ENCODE peak calls at places on chromosomes 3 and 15, in seven cellular contexts. One of them, this sample, is unnamed. For H3K36me3, the result is how much of the 10 kb centered on the place peaks cover.

GRCh38 chr3:110495201-110495927 is 576.3 kb upstream of the NECTIN3 start:
- DNase-seq in hepatocyte: no peak
- DNase-seq in HepG2: no peak
- DNase-seq in PC-3: peak
- DNase-seq in neural progenitor cell: no peak
- DNase-seq in IMR-90: no peak
- DNase-seq in endothelial cell of umbilical vein: no peak
- DNase-seq in this sample: no peak

GRCh38 chr15:58741032-58741431 is 8.5 kb downstream of the ADAM10 start:
- DNase-seq in IMR-90: no peak
- DNase-seq in neural progenitor cell: no peak
- DNase-seq in PC-3: no peak
- DNase-seq in HepG2: no peak
- DNase-seq in hepatocyte: no peak
- DNase-seq in endothelial cell of umbilical vein: no peak
- DNase-seq in this sample: no peak

GRCh38 chr3:193997228-193998192 is 138.4 kb upstream of the HES1 start:
- DNase-seq in neural progenitor cell: no peak
- DNase-seq in HepG2: no peak
- DNase-seq in PC-3: no peak
- DNase-seq in endothelial cell of umbilical vein: no peak
- DNase-seq in hepatocyte: no peak
- DNase-seq in IMR-90: no peak
- DNase-seq in this sample: no peak

GRCh38 chr3:44468572-44469520 is 8.6 kb downstream of the ZNF445 start:
- DNase-seq in hepatocyte: no peak
- DNase-seq in HepG2: no peak
- DNase-seq in IMR-90: peak
- DNase-seq in PC-3: peak
- DNase-seq in endothelial cell of umbilical vein: no peak
- DNase-seq in neural progenitor cell: no peak
- DNase-seq in this sample: no peak

GRCh38 chr3:122123885-122124284 is 59.6 kb upstream of the CASR start:
- DNase-seq in endothelial cell of umbilical vein: no peak
- DNase-seq in hepatocyte: no peak
- DNase-seq in PC-3: no peak
- DNase-seq in neural progenitor cell: no peak
- DNase-seq in HepG2: no peak
- DNase-seq in IMR-90: no peak
- DNase-seq in this sample: no peak

GRCh38 chr15:78915341-78916087 is 29.3 kb downstream of the CTSH start:
- DNase-seq in neural progenitor cell: no peak
- DNase-seq in PC-3: no peak
- DNase-seq in IMR-90: no peak
- DNase-seq in hepatocyte: no peak
- DNase-seq in HepG2: no peak
- DNase-seq in endothelial cell of umbilical vein: no peak
- DNase-seq in this sample: no peak

GRCh38 chr3:171755015-171755589 is 55.2 kb downstream of the PLD1 start:
- DNase-seq in HepG2: no peak
- DNase-seq in neural progenitor cell: no peak
- DNase-seq in PC-3: no peak
- DNase-seq in IMR-90: no peak
- DNase-seq in hepatocyte: no peak
- DNase-seq in endothelial cell of umbilical vein: no peak
- DNase-seq in this sample: no peak

GRCh38 chr3:42884324-42884723 is 8.6 kb upstream of the CYP8B1 start:
- DNase-seq in IMR-90: no peak
- DNase-seq in PC-3: peak
- DNase-seq in HepG2: peak
- DNase-seq in neural progenitor cell: no peak
- DNase-seq in hepatocyte: no peak
- DNase-seq in endothelial cell of umbilical vein: no peak
- DNase-seq in this sample: no peak

GRCh38 chr3:124057453-124057852 is 65.5 kb upstream of the ROPN1 start:
- DNase-seq in neural progenitor cell: no peak
- DNase-seq in endothelial cell of umbilical vein: no peak
- DNase-seq in PC-3: no peak
- DNase-seq in hepatocyte: no peak
- DNase-seq in HepG2: no peak
- DNase-seq in IMR-90: no peak
- DNase-seq in this sample: no peak

GRCh38 chr15:58369261-58369699 is 62.5 kb upstream of the LIPC start:
- DNase-seq in IMR-90: peak
- DNase-seq in PC-3: peak
- DNase-seq in neural progenitor cell: no peak
- DNase-seq in HepG2: peak
- DNase-seq in hepatocyte: no peak
- DNase-seq in endothelial cell of umbilical vein: no peak
- DNase-seq in this sample: no peak

DNA sequence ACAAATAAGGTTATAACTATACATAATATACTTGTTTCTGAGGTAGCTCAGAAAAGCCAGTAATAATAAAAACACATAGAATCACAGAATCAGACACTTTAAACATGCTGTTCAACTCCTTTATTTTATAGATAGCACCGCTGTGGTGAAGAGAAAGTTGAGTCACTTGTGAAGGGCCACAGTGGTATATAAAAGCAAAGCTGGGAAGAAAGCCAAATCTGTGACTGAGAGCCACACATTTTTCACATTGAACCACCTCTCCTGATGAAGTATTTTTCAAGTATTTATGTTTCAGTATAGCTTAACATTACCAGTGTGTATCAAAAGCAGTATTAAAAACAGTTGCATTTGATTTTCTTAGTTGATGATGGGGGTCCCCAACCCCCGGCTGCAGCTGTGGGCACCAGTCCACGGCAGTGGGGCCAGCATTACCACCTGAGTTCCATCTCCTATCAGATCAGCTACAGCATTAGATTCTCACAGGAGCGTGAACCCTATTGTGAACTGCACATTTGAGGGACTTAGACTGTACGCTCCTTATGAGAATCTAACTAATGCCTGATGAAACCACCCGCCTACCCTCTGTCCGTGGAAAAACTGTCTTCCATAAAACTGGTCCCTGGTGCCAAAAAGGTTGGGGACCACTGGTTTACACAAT is 46.2 kb downstream of the TBL1XR1 start:
- DNase-seq in HepG2: peak
- DNase-seq in hepatocyte: peak
- DNase-seq in IMR-90: peak
- DNase-seq in endothelial cell of umbilical vein: peak
- DNase-seq in PC-3: peak
- DNase-seq in neural progenitor cell: no peak
- DNase-seq in this sample: no peak
- H3K4me2 ChIP-seq in HepG2: peak
- H3K4me2 ChIP-seq in hepatocyte: peak
- H3K4me2 ChIP-seq in IMR-90: peak
- H3K4me2 ChIP-seq in endothelial cell of umbilical vein: peak
- H3K4me2 ChIP-seq in PC-3: peak
- H3K4me2 ChIP-seq in neural progenitor cell: peak
- H3K4me2 ChIP-seq in this sample: peak

DNA sequence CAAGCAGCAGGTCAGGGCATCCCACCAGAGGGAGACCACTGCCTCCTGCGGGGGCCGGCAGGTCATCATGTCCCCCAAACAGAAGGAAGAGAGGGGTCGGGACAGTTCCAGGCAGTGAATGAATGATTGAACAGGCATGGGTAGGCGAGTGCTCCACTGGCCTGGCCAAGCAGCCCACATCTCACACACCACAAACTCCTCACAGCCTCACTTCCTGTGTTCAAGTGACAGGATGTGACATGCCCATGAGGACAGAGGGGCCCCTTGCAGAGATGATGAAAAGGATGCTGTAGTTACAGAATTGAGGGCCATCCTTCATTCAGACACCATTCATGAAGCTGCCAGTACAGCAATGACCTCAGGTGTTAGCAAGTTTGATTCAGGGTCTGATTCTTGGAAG is 3.7 kb downstream of the IQSEC1 start:
- DNase-seq in PC-3: no peak
- DNase-seq in neural progenitor cell: no peak
- DNase-seq in hepatocyte: no peak
- DNase-seq in IMR-90: no peak
- DNase-seq in HepG2: no peak
- DNase-seq in endothelial cell of umbilical vein: no peak
- DNase-seq in this sample: peak
- H3K4me3 ChIP-seq in PC-3: no peak
- H3K4me3 ChIP-seq in neural progenitor cell: no peak
- H3K4me3 ChIP-seq in hepatocyte: no peak
- H3K4me3 ChIP-seq in IMR-90: no peak
- H3K4me3 ChIP-seq in HepG2: no peak
- H3K4me3 ChIP-seq in endothelial cell of umbilical vein: no peak
- H3K4me3 ChIP-seq in this sample: peak

GRCh38 chr3:31615071-31615875 is 82.5 kb downstream of the STT3B start:
- DNase-seq in IMR-90: no peak
- DNase-seq in neural progenitor cell: no peak
- DNase-seq in PC-3: peak
- DNase-seq in hepatocyte: no peak
- DNase-seq in HepG2: no peak
- DNase-seq in endothelial cell of umbilical vein: no peak
- DNase-seq in this sample: no peak
- H3K36me3 ChIP-seq in IMR-90: under half
- H3K36me3 ChIP-seq in neural progenitor cell: under half
- H3K36me3 ChIP-seq in PC-3: under half
- H3K36me3 ChIP-seq in hepatocyte: under half
- H3K36me3 ChIP-seq in HepG2: under half
- H3K36me3 ChIP-seq in endothelial cell of umbilical vein: under half
- H3K36me3 ChIP-seq in this sample: half or more

GRCh38 chr3:73259841-73260240 is 198.4 kb downstream of the EBLN2 start:
- DNase-seq in neural progenitor cell: no peak
- DNase-seq in HepG2: no peak
- DNase-seq in PC-3: no peak
- DNase-seq in IMR-90: no peak
- DNase-seq in hepatocyte: no peak
- DNase-seq in endothelial cell of umbilical vein: no peak
- DNase-seq in this sample: no peak
- H3K4me2 ChIP-seq in neural progenitor cell: no peak
- H3K4me2 ChIP-seq in HepG2: no peak
- H3K4me2 ChIP-seq in PC-3: no peak
- H3K4me2 ChIP-seq in IMR-90: no peak
- H3K4me2 ChIP-seq in hepatocyte: no peak
- H3K4me2 ChIP-seq in endothelial cell of umbilical vein: no peak
- H3K4me2 ChIP-seq in this sample: no peak

GRCh38 chr15:68537506-68537905 is 41.3 kb upstream of the CORO2B start:
- DNase-seq in PC-3: no peak
- DNase-seq in hepatocyte: no peak
- DNase-seq in neural progenitor cell: no peak
- DNase-seq in HepG2: no peak
- DNase-seq in endothelial cell of umbilical vein: no peak
- DNase-seq in IMR-90: peak
- DNase-seq in this sample: no peak
- H3K4me3 ChIP-seq in PC-3: no peak
- H3K4me3 ChIP-seq in hepatocyte: no peak
- H3K4me3 ChIP-seq in neural progenitor cell: no peak
- H3K4me3 ChIP-seq in HepG2: no peak
- H3K4me3 ChIP-seq in endothelial cell of umbilical vein: no peak
- H3K4me3 ChIP-seq in IMR-90: no peak
- H3K4me3 ChIP-seq in this sample: no peak

DNA sequence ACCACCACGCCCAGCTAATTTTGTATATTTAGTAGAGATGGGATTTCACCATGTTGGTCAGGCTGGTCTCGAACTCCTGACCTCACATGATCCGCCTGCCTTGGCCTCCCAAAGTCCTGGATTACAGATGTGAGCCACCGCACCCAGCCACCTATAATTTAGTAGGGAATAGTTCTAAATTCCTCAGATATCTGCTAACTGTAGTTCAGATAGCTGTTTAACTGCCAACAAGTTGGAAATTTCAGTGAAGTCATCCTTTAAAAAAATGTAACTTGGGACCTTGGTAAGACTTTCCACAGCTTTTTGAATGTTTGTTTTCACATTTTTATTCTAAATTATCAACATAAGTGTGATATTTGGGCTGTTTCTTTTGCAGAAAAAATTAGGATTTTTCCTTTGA is 34.1 kb downstream of the USP8 start:
- DNase-seq in PC-3: no peak
- DNase-seq in IMR-90: no peak
- DNase-seq in endothelial cell of umbilical vein: no peak
- DNase-seq in neural progenitor cell: no peak
- DNase-seq in HepG2: no peak
- DNase-seq in hepatocyte: no peak
- DNase-seq in this sample: no peak
- H3K36me3 ChIP-seq in PC-3: under half
- H3K36me3 ChIP-seq in IMR-90: under half
- H3K36me3 ChIP-seq in endothelial cell of umbilical vein: under half
- H3K36me3 ChIP-seq in neural progenitor cell: under half
- H3K36me3 ChIP-seq in HepG2: half or more
- H3K36me3 ChIP-seq in hepatocyte: under half
- H3K36me3 ChIP-seq in this sample: half or more

DNA sequence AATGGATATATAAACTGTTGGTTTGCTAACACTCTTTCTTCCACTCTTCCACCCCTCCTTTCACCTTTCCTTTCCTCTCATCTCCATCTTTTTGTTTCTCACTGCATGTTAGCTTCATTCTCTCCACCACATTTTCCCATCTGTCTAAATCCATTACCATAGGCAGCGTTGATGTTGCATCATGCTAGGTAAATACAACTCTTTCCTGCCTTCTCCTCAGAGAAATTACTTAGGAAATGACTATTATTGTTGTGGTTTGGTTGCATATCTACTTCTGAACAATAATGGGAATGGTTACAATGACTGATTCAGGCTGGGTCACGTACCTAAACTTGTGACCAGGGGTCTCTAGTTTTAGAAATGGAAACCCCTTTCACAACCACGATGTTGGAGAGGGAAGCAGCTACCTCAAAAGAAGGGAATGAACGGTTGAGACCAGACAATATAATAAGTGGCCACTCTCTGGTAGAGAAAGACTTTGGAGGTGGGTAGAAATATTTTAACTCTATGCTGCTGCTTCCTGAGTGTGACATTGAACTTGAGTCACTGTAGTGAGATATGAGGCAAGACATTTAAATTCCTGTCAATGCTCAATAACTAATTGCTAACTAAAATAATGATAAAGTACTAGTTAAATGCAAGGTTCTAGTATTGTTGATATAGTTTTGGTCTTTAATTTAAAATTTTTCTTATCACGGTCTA is 314.1 kb upstream of the TGFBR2 start:
- DNase-seq in HepG2: peak
- DNase-seq in IMR-90: peak
- DNase-seq in hepatocyte: no peak
- DNase-seq in endothelial cell of umbilical vein: peak
- DNase-seq in PC-3: peak
- DNase-seq in neural progenitor cell: no peak
- DNase-seq in this sample: no peak
- H3K4me2 ChIP-seq in HepG2: no peak
- H3K4me2 ChIP-seq in IMR-90: no peak
- H3K4me2 ChIP-seq in hepatocyte: no peak
- H3K4me2 ChIP-seq in endothelial cell of umbilical vein: peak
- H3K4me2 ChIP-seq in PC-3: peak
- H3K4me2 ChIP-seq in neural progenitor cell: no peak
- H3K4me2 ChIP-seq in this sample: no peak

GRCh38 chr3:12409625-12410596 is 74.4 kb upstream of the TSEN2 start:
- DNase-seq in hepatocyte: peak
- DNase-seq in HepG2: peak
- DNase-seq in neural progenitor cell: no peak
- DNase-seq in PC-3: no peak
- DNase-seq in endothelial cell of umbilical vein: no peak
- DNase-seq in IMR-90: no peak
- DNase-seq in this sample: no peak
- H3K4me3 ChIP-seq in hepatocyte: no peak
- H3K4me3 ChIP-seq in HepG2: no peak
- H3K4me3 ChIP-seq in neural progenitor cell: no peak
- H3K4me3 ChIP-seq in PC-3: no peak
- H3K4me3 ChIP-seq in endothelial cell of umbilical vein: no peak
- H3K4me3 ChIP-seq in IMR-90: no peak
- H3K4me3 ChIP-seq in this sample: no peak

This sample was measured in OCI-LY7.